ENCODE peak calls at places on chromosomes 5 and 9, in nine cellular contexts. D, F, I, V, A, C, U, B and Z are unnamed samples.

GRCh38 chr5:151202381-151203139 is 21.3 kb downstream of the CCDC69 start:
- DNase-seq in I (no peak), C (peak), U (peak), D (no peak), B (no peak), V (peak), F (no peak), A (peak), Z (peak)

GRCh38 chr9:2174911-2175310 is 159.8 kb downstream of the SMARCA2 start:
- DNase-seq in F (no peak), U (no peak), I (no peak), B (no peak), C (no peak), D (no peak), A (no peak), V (no peak), Z (no peak)

GRCh38 chr5:134024811-134025210 is 20.0 kb upstream of the VDAC1 start:
- DNase-seq in U (no peak), A (no peak), D (no peak), I (no peak), V (no peak), F (no peak), C (no peak), B (no peak), Z (no peak)

GRCh38 chr9:124263800-124264426 is 6.2 kb downstream of the NEK6 start:
- DNase-seq in I (no peak), U (no peak), D (no peak), A (no peak), C (no peak), B (no peak), V (no peak), F (no peak), Z (no peak)

GRCh38 chr5:59648949-59649921 is 244.3 kb downstream of the PDE4D start:
- DNase-seq in C (no peak), U (peak), D (no peak), B (peak), V (no peak), I (no peak), F (no peak), A (no peak), Z (no peak)

GRCh38 chr5:138657360-138657759 is 82.2 kb upstream of the HSPA9 start:
- DNase-seq in A (no peak), U (no peak), C (no peak), I (no peak), V (no peak), F (no peak), B (no peak), D (no peak), Z (no peak)

GRCh38 chr9:120878188-120879130 is 1.5 kb upstream of the PHF19 start:
- DNase-seq in C (no peak), D (no peak), V (no peak), A (no peak), U (no peak), I (no peak), B (no peak), F (no peak), Z (no peak)

GRCh38 chr5:82406200-82406773 is 128.1 kb upstream of the RPS23 start:
- DNase-seq in A (no peak), C (peak), U (peak), I (no peak), D (no peak), V (peak), B (no peak), F (peak), Z (peak)

GRCh38 chr5:84961903-84962302 is 577.2 kb upstream of the EDIL3 start:
- DNase-seq in I (no peak), V (no peak), A (no peak), C (no peak), D (no peak), F (no peak), U (no peak), B (no peak), Z (no peak)

GRCh38 chr5:179422840-179423523 is 77.7 kb upstream of the ADAMTS2 start:
- DNase-seq in I (no peak), D (no peak), A (no peak), C (no peak), F (no peak), B (no peak), U (no peak), V (no peak), Z (no peak)

GRCh38 chr9:20476912-20477311 is 145.4 kb downstream of the MLLT3 start:
- DNase-seq in C (no peak), F (no peak), B (no peak), I (no peak), U (peak), D (no peak), A (peak), V (no peak), Z (no peak)

GRCh38 chr5:136811551-136811950 is 446.2 kb upstream of the TRPC7 start:
- DNase-seq in U (peak), C (peak), F (peak), B (no peak), D (no peak), A (peak), I (no peak), V (peak), Z (peak)

GRCh38 chr9:13397661-13398060 is 118.2 kb upstream of the MPDZ start:
- DNase-seq in D (no peak), I (no peak), V (no peak), C (no peak), B (no peak), U (no peak), A (no peak), F (no peak), Z (no peak)
- TF ChIP-seq CTCF in D (no peak), I (no peak), V (no peak), C (no peak), B (no peak), U (no peak), A (no peak), F (no peak), Z (no peak)

DNA sequence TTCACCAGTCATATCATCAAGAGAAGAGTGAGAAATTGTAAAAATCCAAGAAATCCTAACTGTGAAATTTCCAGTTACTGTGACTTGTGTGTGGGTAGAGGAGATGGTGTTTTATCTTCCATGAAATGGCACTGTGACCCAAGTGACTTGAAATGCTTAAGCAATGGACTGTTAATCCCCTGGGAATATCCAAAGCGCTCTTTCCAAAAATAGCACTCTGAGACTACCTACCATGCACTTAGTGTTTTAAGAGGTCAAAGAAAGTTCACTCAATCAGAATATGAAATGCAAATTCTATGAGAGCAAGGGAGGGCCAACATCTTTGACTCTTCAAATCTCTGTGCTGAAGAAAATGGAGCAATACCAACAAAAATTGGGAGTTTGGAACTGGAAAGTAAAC is 244.0 kb downstream of the GABRB2 start:
- DNase-seq in I (no peak), D (no peak), V (no peak), B (no peak), C (no peak), A (no peak), U (no peak), F (no peak), Z (no peak)
- TF ChIP-seq CTCF in I (no peak), D (no peak), V (no peak), B (no peak), C (no peak), A (no peak), U (no peak), F (no peak), Z (no peak)

DNA sequence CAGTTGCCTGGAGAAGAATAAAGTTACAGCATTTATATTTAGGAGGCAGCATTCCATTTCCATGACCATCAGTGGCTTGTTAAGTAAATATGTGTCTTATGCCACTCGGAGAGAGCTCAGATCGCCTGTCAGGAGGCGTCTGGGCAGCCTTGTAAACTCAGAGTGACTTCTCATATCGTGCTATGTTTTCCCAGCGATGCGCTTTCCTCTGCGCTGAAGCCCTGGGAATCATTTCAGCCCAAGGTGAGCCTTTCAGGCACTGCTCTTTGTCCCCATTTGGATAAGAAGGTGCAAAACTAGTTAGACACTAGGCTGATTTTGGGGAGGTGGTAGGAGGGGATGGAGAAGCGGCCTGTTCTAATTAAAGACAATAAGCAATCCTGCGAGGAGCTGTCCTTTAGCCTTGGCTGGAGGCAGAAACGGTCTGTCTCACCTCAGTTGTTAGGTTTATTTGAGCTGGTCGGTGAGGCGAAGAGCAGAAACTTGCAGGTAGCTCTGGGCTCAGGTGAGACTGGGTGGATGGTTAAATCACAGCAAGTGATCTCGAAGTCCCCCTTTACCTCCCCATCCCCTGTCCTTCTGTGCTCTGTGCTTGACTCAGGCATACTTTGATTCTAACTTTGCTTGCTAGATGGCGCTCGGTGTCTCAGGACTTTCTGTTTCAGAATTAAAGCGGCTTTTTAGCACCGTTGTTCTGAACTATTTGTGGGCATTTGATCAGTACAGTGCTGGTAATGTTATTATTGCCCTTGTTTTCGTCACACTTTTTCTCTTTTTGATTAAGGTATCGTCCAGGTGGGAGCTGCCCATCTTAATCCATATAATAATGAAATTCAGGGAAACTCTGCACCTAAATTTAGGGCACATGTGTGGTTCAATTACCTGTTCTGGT is 24.6 kb downstream of the NR2F1 start:
- DNase-seq in D (no peak), A (peak), I (peak), C (peak), U (peak), B (no peak), V (peak), F (no peak), Z (peak)
- TF ChIP-seq CTCF in D (peak), A (peak), I (no peak), C (peak), U (peak), B (no peak), V (peak), F (peak), Z (peak)

GRCh38 chr5:90161399-90161798 is 248.2 kb downstream of the CETN3 start:
- DNase-seq in F (no peak), D (peak), I (peak), B (peak), U (peak), A (peak), V (peak), C (peak), Z (no peak)
- TF ChIP-seq CTCF in F (peak), D (peak), I (peak), B (no peak), U (peak), A (no peak), V (peak), C (no peak), Z (no peak)

GRCh38 chr5:164324239-164324638 is 818.8 kb downstream of the MAT2B start:
- DNase-seq in V (no peak), A (no peak), U (no peak), C (no peak), D (no peak), F (no peak), I (no peak), B (no peak), Z (no peak)

GRCh38 chr5:164326219-164326618 is 820.8 kb downstream of the MAT2B start:
- DNase-seq in I (no peak), F (no peak), D (no peak), B (no peak), A (peak), U (no peak), C (no peak), V (no peak), Z (no peak)
- TF ChIP-seq CTCF in I (peak), F (no peak), D (no peak), B (no peak), A (no peak), U (peak), C (no peak), V (peak), Z (peak)

DNA sequence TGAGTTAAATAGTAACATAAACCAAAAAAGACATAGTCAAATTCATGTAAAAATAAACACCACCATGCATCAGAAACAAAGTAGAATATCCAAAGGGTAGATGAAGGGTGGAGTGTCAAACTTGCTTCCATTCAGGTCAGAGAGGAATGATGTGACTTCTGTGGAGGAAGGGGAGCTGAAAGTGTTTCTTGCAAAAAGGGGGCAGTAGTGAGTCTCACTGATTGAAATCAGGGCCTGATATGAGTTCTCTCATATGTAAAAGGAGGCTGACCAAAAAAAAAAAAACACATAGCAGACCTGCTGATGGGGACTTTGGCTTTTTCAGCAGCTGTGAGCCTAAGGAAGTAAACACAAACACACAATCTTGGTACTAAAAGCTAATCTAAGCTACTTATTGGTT is 38.8 kb upstream of the RGMB start:
- DNase-seq in A (no peak), V (no peak), C (no peak), U (no peak), F (no peak), I (no peak), D (no peak), B (no peak), Z (no peak)
- TF ChIP-seq CTCF in A (no peak), V (no peak), C (no peak), U (peak), F (no peak), I (no peak), D (no peak), B (no peak), Z (peak)